ENCODE peak calls at places on chromosomes 2 and 18, in ten cellular contexts. Z is BJ; U is WTC11; W is psoas muscle; O is coronary artery; V is spleen; C is colonic mucosa; P is GM13976; R is choroid plexus epithelial cell; A is CD4-positive, alpha-beta T cell. E is an unnamed sample.

GRCh38 chr2:15460112-15460620 is 101.0 kb downstream of the NBAS start:
- DNase-seq in O (no peak), P (no peak), W (no peak), V (no peak), U (no peak), R (no peak), Z (no peak), A (no peak), C (no peak), E (no peak)

GRCh38 chr2:133526468-133526769 is 41.8 kb downstream of the NCKAP5 start:
- DNase-seq in R (peak), W (no peak), P (no peak), A (no peak), V (no peak), O (no peak), U (no peak), Z (no peak), C (no peak), E (no peak)

GRCh38 chr2:49972699-49973098 is 818.4 kb upstream of the FSHR start:
- DNase-seq in R (no peak), V (no peak), U (peak), W (no peak), P (no peak), Z (no peak), A (no peak), C (no peak), O (no peak), E (no peak)

GRCh38 chr2:88669371-88670214 is 21.9 kb upstream of the RPIA start:
- DNase-seq in W (no peak), A (no peak), U (peak), V (no peak), Z (no peak), O (no peak), R (peak), C (peak), P (peak), E (no peak)

GRCh38 chr2:38065502-38066135 is 10.3 kb downstream of the CYP1B1 start:
- DNase-seq in U (no peak), Z (no peak), W (no peak), P (no peak), R (peak), C (no peak), O (no peak), V (no peak), A (no peak), E (no peak)

GRCh38 chr2:240618776-240619175 is 6.5 kb upstream of the GPR35 start:
- DNase-seq in P (no peak), R (no peak), O (no peak), A (no peak), U (no peak), V (no peak), Z (no peak), C (no peak), W (no peak), E (no peak)

GRCh38 chr2:220075835-220076234 is 448.4 kb downstream of the SLC4A3 start:
- DNase-seq in C (no peak), W (no peak), U (no peak), A (no peak), R (no peak), V (no peak), Z (no peak), P (no peak), O (no peak), E (no peak)

GRCh38 chr2:38113999-38114708 is 38.2 kb upstream of the CYP1B1 start:
- DNase-seq in U (no peak), C (no peak), V (no peak), W (no peak), O (no peak), P (no peak), Z (no peak), A (no peak), R (peak), E (no peak)

GRCh38 chr2:73004466-73004865 is 67.0 kb downstream of the SFXN5 start:
- DNase-seq in V (peak), P (no peak), W (no peak), C (no peak), O (peak), R (no peak), A (no peak), U (no peak), Z (no peak), E (peak)

GRCh38 chr2:17879137-17879912 is 858 bp downstream of the KCNS3 start:
- DNase-seq in R (peak), W (peak), U (peak), A (no peak), Z (no peak), V (no peak), P (peak), O (peak), C (peak), E (no peak)

GRCh38 chr18:75057169-75057789 is 151.7 kb downstream of the PTGR3 start:
- DNase-seq in P (no peak), W (no peak), A (no peak), Z (no peak), V (no peak), R (no peak), C (no peak), O (no peak), U (no peak), E (no peak)

GRCh38 chr2:74441690-74442482 is at the start of gene RTKN:
- DNase-seq in U (peak), W (peak), V (peak), Z (no peak), P (peak), O (no peak), A (no peak), R (no peak), C (peak), E (no peak)

GRCh38 chr2:208541982-208542464 is 135.4 kb downstream of the PTH2R start:
- DNase-seq in O (no peak), P (no peak), W (no peak), A (no peak), U (no peak), C (no peak), Z (no peak), V (no peak), R (no peak), E (no peak)

GRCh38 chr2:158097481-158097880 is 4.2 kb upstream of the UPP2 start:
- DNase-seq in U (no peak), C (no peak), O (no peak), P (no peak), W (no peak), R (no peak), V (no peak), A (no peak), Z (no peak), E (no peak)

GRCh38 chr18:35732652-35733051 is 151.1 kb downstream of the GALNT1 start:
- DNase-seq in P (no peak), Z (peak), A (no peak), W (no peak), R (peak), U (no peak), V (no peak), C (no peak), O (no peak), E (no peak)

GRCh38 chr2:150209746-150210145 is 277.7 kb downstream of the RND3 start:
- DNase-seq in U (no peak), C (no peak), R (no peak), P (no peak), O (no peak), A (no peak), V (no peak), W (no peak), Z (no peak), E (no peak)

GRCh38 chr2:141306368-141306767 is 824.4 kb downstream of the LRP1B start:
- DNase-seq in V (no peak), Z (no peak), W (no peak), O (no peak), A (no peak), P (no peak), U (no peak), C (no peak), R (no peak), E (no peak)

GRCh38 chr2:224479826-224480225 is 77.9 kb upstream of the FAM124B start:
- DNase-seq in A (no peak), V (no peak), U (no peak), Z (no peak), C (no peak), W (no peak), O (no peak), R (no peak), P (no peak), E (no peak)

GRCh38 chr2:240593026-240593702 is 6.6 kb downstream of the CAPN10 start:
- DNase-seq in P (no peak), Z (no peak), A (no peak), C (no peak), O (no peak), V (peak), W (no peak), R (no peak), U (peak), E (peak)

GRCh38 chr2:144357623-144358400 is 162.1 kb downstream of the ZEB2 start:
- DNase-seq in O (no peak), Z (peak), V (no peak), C (no peak), R (peak), A (no peak), P (peak), W (no peak), U (no peak), E (no peak)

GRCh38 chr2:105775809-105776559 is 31.3 kb downstream of the NCK2 start:
- DNase-seq in U (no peak), A (no peak), O (no peak), P (peak), Z (no peak), C (no peak), W (no peak), V (peak), R (no peak), E (no peak)

GRCh38 chr2:46490521-46491141 is 11.3 kb downstream of the TMEM247 start:
- DNase-seq in V (peak), Z (no peak), W (peak), R (peak), O (no peak), A (no peak), U (no peak), C (peak), P (peak), E (no peak)
- TF ChIP-seq CTCF in V (no peak), Z (no peak), W (peak), R (peak), O (no peak), A (no peak), U (no peak), C (no peak), P (peak), E (no peak)

GRCh38 chr2:260507-261161 is 3.2 kb downstream of the SH3YL1 start:
- DNase-seq in A (no peak), O (no peak), R (peak), W (no peak), V (no peak), Z (no peak), C (no peak), P (no peak), U (no peak), E (no peak)

GRCh38 chr2:259789-260331 is 4.0 kb downstream of the SH3YL1 start:
- DNase-seq in U (no peak), R (no peak), W (no peak), O (no peak), P (no peak), V (no peak), A (no peak), C (no peak), Z (no peak), E (no peak)

GRCh38 chr2:257429-257828 is 6.4 kb downstream of the SH3YL1 start:
- DNase-seq in U (no peak), A (no peak), W (no peak), C (no peak), Z (no peak), P (no peak), R (no peak), O (no peak), V (no peak), E (no peak)

GRCh38 chr2:257842-258241 is 6.0 kb downstream of the SH3YL1 start:
- DNase-seq in U (no peak), W (no peak), C (no peak), R (no peak), A (no peak), Z (no peak), V (no peak), P (no peak), O (no peak), E (no peak)

DNA sequence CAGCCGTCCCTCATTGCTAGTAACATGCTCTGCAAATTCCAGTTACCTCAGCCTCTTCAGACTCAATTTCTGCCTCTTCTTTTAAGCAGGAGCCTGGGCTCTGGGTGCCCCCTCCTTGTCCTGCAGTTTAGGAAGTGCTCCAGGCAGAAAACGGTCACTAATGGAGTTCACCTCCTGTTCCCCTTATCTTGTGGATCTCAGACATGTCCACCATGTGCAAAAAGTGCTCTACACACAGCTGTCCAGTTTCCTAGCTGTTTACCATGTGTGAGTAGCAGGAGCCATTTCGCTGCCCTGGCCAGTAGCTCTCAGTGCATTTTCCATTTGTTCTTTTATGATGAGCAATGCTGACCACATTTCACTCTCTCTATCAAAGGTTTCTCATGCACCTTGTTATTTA is 4.9 kb downstream of the SH3YL1 start:
- DNase-seq in O (no peak), C (no peak), W (no peak), R (no peak), Z (no peak), U (no peak), A (no peak), P (no peak), V (no peak), E (no peak)
- TF ChIP-seq CTCF in O (no peak), C (no peak), W (no peak), R (no peak), Z (no peak), U (no peak), A (no peak), P (no peak), V (no peak), E (no peak)

DNA sequence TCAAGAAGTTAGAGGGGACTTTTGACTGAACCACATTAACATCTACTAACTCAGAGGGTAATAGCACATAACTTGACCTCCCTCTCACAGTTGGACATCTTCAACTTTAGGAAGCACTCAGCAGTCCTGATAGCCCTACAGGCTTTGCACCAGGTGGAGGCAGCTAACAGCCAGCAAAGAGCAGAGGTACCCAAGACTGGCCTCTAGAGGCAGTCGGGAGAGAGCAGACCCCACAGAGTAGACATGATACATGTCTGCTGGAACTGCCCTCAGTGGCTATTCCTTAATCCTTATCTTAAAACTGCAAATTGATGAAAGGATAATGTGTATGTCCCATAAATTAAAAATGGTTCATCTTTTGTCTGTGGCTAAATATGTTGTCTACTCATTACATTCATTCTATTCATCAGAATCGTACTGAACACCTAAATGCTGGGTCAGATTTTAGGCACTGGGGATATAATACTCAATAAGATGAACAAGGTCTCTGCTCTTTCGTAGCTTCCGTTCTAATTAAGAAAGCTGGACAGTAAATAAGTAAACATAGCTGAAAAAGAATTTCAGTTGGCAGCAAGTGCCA is 49.8 kb downstream of the CAB39 start:
- DNase-seq in W (no peak), C (no peak), P (no peak), U (peak), V (no peak), O (no peak), A (no peak), Z (no peak), R (peak), E (no peak)
- TF ChIP-seq CTCF in W (peak), C (peak), P (no peak), U (no peak), V (no peak), O (no peak), A (peak), Z (peak), R (peak), E (peak)

DNA sequence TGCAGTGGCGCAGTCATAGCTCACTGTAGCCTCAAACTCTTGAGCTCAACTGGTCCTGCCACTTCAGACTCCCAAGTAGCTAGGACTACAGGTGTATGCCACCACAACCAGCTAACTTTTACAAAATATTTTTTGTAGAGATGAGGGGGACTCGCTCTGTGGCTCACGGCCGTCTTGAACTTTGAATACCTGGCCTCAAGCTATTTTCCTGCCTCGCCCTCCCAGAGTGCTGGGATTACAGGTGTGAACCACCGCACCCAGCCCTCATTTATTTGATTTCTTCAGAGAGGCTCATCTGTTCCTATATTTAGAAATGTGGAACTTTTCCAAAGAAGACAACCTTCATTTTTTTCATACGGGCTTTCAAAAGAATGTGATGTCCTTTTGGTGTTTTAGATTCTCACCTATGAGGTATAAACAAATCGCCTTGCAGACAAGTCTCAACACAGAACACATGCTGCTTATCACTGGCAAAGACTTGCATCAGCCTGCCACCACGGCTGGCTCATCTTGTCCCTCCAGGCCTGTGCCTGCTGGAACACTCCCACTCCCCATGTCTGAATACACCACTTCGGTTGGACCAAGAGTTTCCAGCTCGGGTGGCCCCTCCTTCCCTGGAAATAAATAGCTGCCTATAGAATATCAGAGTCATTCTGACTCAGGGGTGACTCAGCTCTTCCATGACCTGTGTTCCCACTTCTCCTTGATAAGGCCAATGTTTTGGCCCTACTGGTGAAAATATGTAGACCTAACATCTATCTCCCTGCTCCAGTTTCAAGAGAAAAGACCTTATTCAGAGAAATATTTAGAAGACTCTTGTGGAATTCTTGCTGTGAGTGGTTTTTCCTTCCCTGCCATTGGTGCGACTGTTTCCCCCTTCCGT is 202.6 kb downstream of the TGIF1 start:
- DNase-seq in R (peak), Z (peak), A (no peak), V (no peak), U (no peak), O (peak), W (peak), P (no peak), C (peak), E (no peak)
- TF ChIP-seq CTCF in R (peak), Z (peak), A (no peak), V (no peak), U (no peak), O (no peak), W (no peak), P (no peak), C (no peak), E (peak)

GRCh38 chr2:219016721-219017120 is 23.5 kb upstream of the CRYBA2 start:
- DNase-seq in W (no peak), Z (no peak), A (no peak), O (no peak), U (no peak), C (no peak), P (no peak), V (peak), R (no peak), E (peak)
- TF ChIP-seq CTCF in W (no peak), Z (no peak), A (no peak), O (no peak), U (no peak), C (no peak), P (no peak), V (no peak), R (no peak), E (no peak)

E was measured in chondrocyte.